ENCODE peak calls at places on chromosomes 11 and 22, in six cellular contexts. N is COR-L47, G is SHP77 treated with DMSO at 0.1 percent for 48 hours, Q is foreskin keratinocyte, H is cardiac muscle cell, K is GM12892. V is an unnamed sample.

GRCh38 chr11:797300-798092 is 585 bp downstream of the SLC25A22 start:
- DNase-seq in Q (no peak), G (peak), N (peak), K (peak), H (peak), V (peak)

GRCh38 chr11:279040-279965 is 1.1 kb downstream of the NLRP6 start:
- DNase-seq in H (no peak), G (no peak), N (no peak), Q (no peak), K (peak), V (no peak)

GRCh38 chr11:57335343-57336110 is at the start of gene SSRP1:
- DNase-seq in N (peak), H (peak), K (peak), G (no peak), Q (no peak), V (peak)

GRCh38 chr11:34790620-34791019 is 125.6 kb downstream of the APIP start:
- DNase-seq in G (no peak), N (no peak), H (no peak), K (no peak), Q (no peak), V (peak)

GRCh38 chr11:22859756-22860155 is 518 bp downstream of the CCDC179 start:
- DNase-seq in G (no peak), N (no peak), H (no peak), Q (no peak), K (no peak), V (no peak)

GRCh38 chr11:124114942-124115781 is at the start of gene VWA5A:
- DNase-seq in G (peak), K (peak), N (peak), Q (peak), H (peak), V (peak)

GRCh38 chr11:105781807-105782206 is 171.9 kb downstream of the GRIA4 start:
- DNase-seq in H (no peak), K (no peak), N (no peak), G (no peak), Q (no peak), V (no peak)

GRCh38 chr11:32527191-32527590 is 56.4 kb upstream of the EIF3M start:
- DNase-seq in H (no peak), G (no peak), K (no peak), Q (no peak), N (no peak), V (no peak)

GRCh38 chr22:29370556-29370955 is 17.8 kb downstream of the AP1B1 start:
- DNase-seq in H (no peak), Q (no peak), G (no peak), K (no peak), N (no peak), V (no peak)

GRCh38 chr22:37273126-37273845 is 9.0 kb upstream of the CYTH4 start:
- DNase-seq in K (no peak), N (no peak), H (no peak), Q (no peak), G (no peak), V (no peak)

GRCh38 chr11:32895471-32895870 is 2.9 kb downstream of the QSER1 start:
- DNase-seq in K (no peak), Q (no peak), G (no peak), N (no peak), H (no peak), V (no peak)

GRCh38 chr11:44623321-44623715 is 57.9 kb downstream of the CD82 start:
- DNase-seq in N (no peak), H (no peak), K (peak), Q (no peak), G (no peak), V (no peak)

GRCh38 chr11:110121204-110121603 is 28.0 kb downstream of the ZC3H12C start:
- DNase-seq in Q (no peak), N (no peak), K (no peak), G (peak), H (no peak), V (no peak)

GRCh38 chr22:25698986-25699385 is 43.0 kb upstream of the MYO18B start:
- DNase-seq in G (no peak), H (no peak), K (no peak), N (no peak), Q (no peak), V (no peak)

GRCh38 chr11:57680552-57680874 is 12.6 kb downstream of the ZDHHC5 start:
- DNase-seq in G (no peak), Q (peak), N (no peak), H (no peak), K (no peak), V (peak)

GRCh38 chr11:112961751-112962747 is 829 bp downstream of the NCAM1 start:
- DNase-seq in N (peak), H (peak), G (no peak), Q (no peak), K (no peak), V (no peak)

GRCh38 chr11:78072455-78072854 is 7.2 kb downstream of the NDUFC2 start:
- DNase-seq in K (no peak), Q (no peak), H (no peak), G (no peak), N (no peak), V (no peak)

GRCh38 chr11:130763087-130763980 is 152.9 kb downstream of the SNX19 start:
- DNase-seq in H (no peak), K (no peak), Q (no peak), G (no peak), N (no peak), V (no peak)

GRCh38 chr11:65653229-65654225 is 9.2 kb downstream of the RELA start:
- DNase-seq in H (no peak), G (no peak), N (no peak), K (peak), Q (no peak), V (no peak)

GRCh38 chr22:46612904-46613605 is 7.1 kb upstream of the GRAMD4 start:
- DNase-seq in Q (no peak), K (no peak), N (no peak), H (peak), G (no peak), V (no peak)

GRCh38 chr22:30801695-30802094 is 107.0 kb downstream of the OSBP2 start:
- DNase-seq in N (no peak), Q (no peak), H (no peak), G (no peak), K (no peak), V (no peak)

GRCh38 chr11:34747261-34747660 is 126.4 kb downstream of the EHF start:
- DNase-seq in Q (no peak), G (no peak), H (no peak), N (no peak), K (no peak), V (no peak)

GRCh38 chr11:97996762-97997161 is 1024.0 kb upstream of the CNTN5 start:
- DNase-seq in Q (no peak), K (no peak), G (no peak), N (no peak), H (no peak), V (no peak)

GRCh38 chr11:1043563-1044096 is 7.1 kb upstream of the MUC6 start:
- DNase-seq in H (no peak), K (no peak), N (no peak), Q (no peak), G (no peak), V (no peak)

GRCh38 chr11:73426184-73426845 is 50.1 kb downstream of the RELT start:
- DNase-seq in N (no peak), Q (no peak), G (no peak), K (no peak), H (peak), V (no peak)

GRCh38 chr11:74989269-74989655 is 529 bp downstream of the NEU3 start:
- DNase-seq in Q (no peak), H (peak), N (no peak), K (no peak), G (no peak), V (peak)

GRCh38 chr11:122319842-122320555 is 204.0 kb upstream of the BLID start:
- DNase-seq in Q (no peak), G (no peak), N (no peak), H (no peak), K (no peak), V (no peak)

GRCh38 chr11:64745219-64745522 is 1.2 kb upstream of the RASGRP2 start:
- DNase-seq in K (peak), H (peak), G (no peak), Q (no peak), N (no peak), V (no peak)

GRCh38 chr11:106276859-106277436 is 199.5 kb downstream of the AASDHPPT start:
- DNase-seq in G (no peak), Q (no peak), N (no peak), H (peak), K (no peak), V (no peak)